ENCODE peak calls at places on chromosomes 11 and 22, in four cellular contexts. One of them, this sample, is unnamed.

GRCh38 chr11:14894657-14895598 is 2.9 kb upstream of the CYP2R1 start:
- DNase-seq in astrocyte of the hippocampus: no peak
- DNase-seq in caudate nucleus: no peak
- DNase-seq in colonic mucosa: no peak
- DNase-seq in this sample: no peak

GRCh38 chr22:22682807-22683667 is 38.6 kb downstream of the GGTLC2 start:
- DNase-seq in astrocyte of the hippocampus: no peak
- DNase-seq in caudate nucleus: no peak
- DNase-seq in colonic mucosa: no peak
- DNase-seq in this sample: no peak

GRCh38 chr11:128828350-128828749 is 38.7 kb downstream of the KCNJ1 start:
- DNase-seq in astrocyte of the hippocampus: no peak
- DNase-seq in caudate nucleus: no peak
- DNase-seq in colonic mucosa: no peak
- DNase-seq in this sample: no peak

GRCh38 chr11:133900176-133901105 is 55.1 kb upstream of the SPATA19 start:
- DNase-seq in astrocyte of the hippocampus: no peak
- DNase-seq in caudate nucleus: no peak
- DNase-seq in colonic mucosa: no peak
- DNase-seq in this sample: no peak

GRCh38 chr11:60251485-60252207 is 8.7 kb upstream of the MS4A4E start:
- DNase-seq in astrocyte of the hippocampus: no peak
- DNase-seq in caudate nucleus: no peak
- DNase-seq in colonic mucosa: no peak
- DNase-seq in this sample: peak

GRCh38 chr22:42964994-42965699 is 49.8 kb downstream of the PACSIN2 start:
- DNase-seq in astrocyte of the hippocampus: no peak
- DNase-seq in caudate nucleus: no peak
- DNase-seq in colonic mucosa: no peak
- DNase-seq in this sample: no peak

GRCh38 chr11:35247428-35247827 is 108.5 kb downstream of the CD44 start:
- DNase-seq in astrocyte of the hippocampus: no peak
- DNase-seq in caudate nucleus: no peak
- DNase-seq in colonic mucosa: no peak
- DNase-seq in this sample: no peak

GRCh38 chr22:46064236-46064965 is 85.9 kb upstream of the PPARA start:
- DNase-seq in astrocyte of the hippocampus: peak
- DNase-seq in caudate nucleus: no peak
- DNase-seq in colonic mucosa: no peak
- DNase-seq in this sample: no peak

GRCh38 chr22:41197808-41198585 is 7.1 kb upstream of the L3MBTL2 start:
- DNase-seq in astrocyte of the hippocampus: peak
- DNase-seq in caudate nucleus: peak
- DNase-seq in colonic mucosa: peak
- DNase-seq in this sample: no peak

GRCh38 chr11:61882879-61883278 is 8.5 kb downstream of the FADS3 start:
- DNase-seq in astrocyte of the hippocampus: no peak
- DNase-seq in caudate nucleus: no peak
- DNase-seq in colonic mucosa: no peak
- DNase-seq in this sample: no peak

GRCh38 chr11:66858939-66859685 is 2.2 kb downstream of the LRFN4 start:
- DNase-seq in astrocyte of the hippocampus: no peak
- DNase-seq in caudate nucleus: no peak
- DNase-seq in colonic mucosa: no peak
- DNase-seq in this sample: peak

GRCh38 chr22:37329239-37330140 is 47.2 kb downstream of the CYTH4 start:
- DNase-seq in astrocyte of the hippocampus: no peak
- DNase-seq in caudate nucleus: no peak
- DNase-seq in colonic mucosa: no peak
- DNase-seq in this sample: no peak

GRCh38 chr11:61752117-61752924 is at the start of gene MYRF:
- DNase-seq in astrocyte of the hippocampus: peak
- DNase-seq in caudate nucleus: peak
- DNase-seq in colonic mucosa: peak
- DNase-seq in this sample: peak

GRCh38 chr22:33510429-33510904 is 409.8 kb downstream of the LARGE1 start:
- DNase-seq in astrocyte of the hippocampus: no peak
- DNase-seq in caudate nucleus: no peak
- DNase-seq in colonic mucosa: no peak
- DNase-seq in this sample: no peak

GRCh38 chr11:132125855-132126841 is 755.7 kb downstream of the NTM start:
- DNase-seq in astrocyte of the hippocampus: peak
- DNase-seq in caudate nucleus: no peak
- DNase-seq in colonic mucosa: no peak
- DNase-seq in this sample: no peak

GRCh38 chr11:48043111-48043997 is 63.0 kb downstream of the PTPRJ start:
- DNase-seq in astrocyte of the hippocampus: no peak
- DNase-seq in caudate nucleus: no peak
- DNase-seq in colonic mucosa: no peak
- DNase-seq in this sample: no peak

GRCh38 chr22:44848791-44849410 is 96.5 kb downstream of the ARHGAP8 start:
- DNase-seq in astrocyte of the hippocampus: no peak
- DNase-seq in caudate nucleus: no peak
- DNase-seq in colonic mucosa: no peak
- DNase-seq in this sample: no peak

This sample was measured in frontal cortex.